ENCODE peak calls at places on chromosomes 13 and 19, in seven cellular contexts. K is gastrocnemius medialis, E is LNCaP clone FGC, T is HFF-Myc, G is heart right ventricle, R is upper lobe of left lung, I is A549. V is an unnamed sample.

GRCh38 chr13:96338030-96338429 is 248.1 kb downstream of the HS6ST3 start:
- DNase-seq in K (no peak), E (no peak), T (no peak), G (no peak), R (no peak), I (no peak), V (no peak)

GRCh38 chr19:15251749-15252397 is 19.6 kb upstream of the EPHX3 start:
- DNase-seq in K (peak), E (no peak), T (peak), G (peak), R (no peak), I (peak), V (peak)

GRCh38 chr13:32852568-32852967 is 163.7 kb upstream of the KL start:
- DNase-seq in K (no peak), E (peak), T (no peak), G (no peak), R (no peak), I (no peak), V (no peak)

GRCh38 chr13:67343777-67344176 is 113.6 kb upstream of the PCDH9 start:
- DNase-seq in K (no peak), E (peak), T (no peak), G (no peak), R (no peak), I (no peak), V (peak)

GRCh38 chr13:112883241-112883945 is 85.6 kb upstream of the MCF2L start:
- DNase-seq in K (no peak), E (no peak), T (no peak), G (no peak), R (no peak), I (no peak), V (no peak)

GRCh38 chr13:113001251-113002140 is 32.5 kb downstream of the MCF2L start:
- DNase-seq in K (no peak), E (peak), T (no peak), G (no peak), R (peak), I (no peak), V (no peak)

GRCh38 chr19:35284153-35285140 is 2.1 kb downstream of the HAMP start:
- DNase-seq in K (no peak), E (no peak), T (no peak), G (no peak), R (no peak), I (no peak), V (no peak)

GRCh38 chr19:55165952-55166529 is 372 bp downstream of the DNAAF3 start:
- DNase-seq in K (no peak), E (peak), T (no peak), G (peak), R (peak), I (peak), V (peak)

GRCh38 chr19:50998061-50998460 is 3.3 kb downstream of the KLK8 start:
- DNase-seq in K (no peak), E (no peak), T (no peak), G (no peak), R (no peak), I (no peak), V (no peak)

GRCh38 chr13:109389456-109389855 is 396.9 kb downstream of the IRS2 start:
- DNase-seq in K (no peak), E (no peak), T (no peak), G (no peak), R (no peak), I (no peak), V (no peak)

GRCh38 chr13:75437582-75438318 is 44.2 kb downstream of the TBC1D4 start:
- DNase-seq in K (no peak), E (no peak), T (peak), G (no peak), R (no peak), I (no peak), V (no peak)

GRCh38 chr13:43307921-43308433 is 284.6 kb downstream of the DNAJC15 start:
- DNase-seq in K (peak), E (peak), T (peak), G (peak), R (peak), I (no peak), V (peak)

GRCh38 chr13:41056996-41057711 is 4.2 kb upstream of the WBP4 start:
- DNase-seq in K (no peak), E (no peak), T (no peak), G (no peak), R (no peak), I (no peak), V (no peak)

GRCh38 chr13:46629811-46630413 is 76.9 kb downstream of the LRCH1 start:
- DNase-seq in K (no peak), E (no peak), T (no peak), G (no peak), R (no peak), I (no peak), V (no peak)

GRCh38 chr19:40703029-40703755 is 12.7 kb upstream of the NUMBL start:
- DNase-seq in K (no peak), E (no peak), T (no peak), G (no peak), R (no peak), I (no peak), V (no peak)

GRCh38 chr19:45069056-45069455 is 7.2 kb downstream of the ZNF296 start:
- DNase-seq in K (no peak), E (no peak), T (no peak), G (no peak), R (no peak), I (peak), V (peak)

GRCh38 chr13:36323951-36324566 is 22.1 kb downstream of the SPART start:
- DNase-seq in K (no peak), E (no peak), T (no peak), G (no peak), R (no peak), I (no peak), V (no peak)

GRCh38 chr19:6734096-6734696 is 3.2 kb downstream of the GPR108 start:
- DNase-seq in K (no peak), E (no peak), T (no peak), G (no peak), R (no peak), I (no peak), V (no peak)

GRCh38 chr19:20664917-20665781 is 3.8 kb upstream of the ZNF626 start:
- DNase-seq in K (no peak), E (no peak), T (no peak), G (peak), R (no peak), I (no peak), V (peak)

GRCh38 chr19:20662421-20663105 is 1.2 kb upstream of the ZNF626 start:
- DNase-seq in K (no peak), E (no peak), T (no peak), G (no peak), R (no peak), I (no peak), V (no peak)

GRCh38 chr19:20660473-20660872 is 898 bp downstream of the ZNF626 start:
- DNase-seq in K (no peak), E (no peak), T (no peak), G (no peak), R (no peak), I (no peak), V (peak)

GRCh38 chr19:20667281-20667680 is 5.9 kb upstream of the ZNF626 start:
- DNase-seq in K (no peak), E (no peak), T (no peak), G (no peak), R (no peak), I (no peak), V (no peak)

GRCh38 chr19:20661150-20661819 is at the start of gene ZNF626:
- DNase-seq in K (peak), E (no peak), T (peak), G (peak), R (peak), I (no peak), V (peak)
- H3K4me3 ChIP-seq in K (peak), E (no peak), T (peak), G (peak), R (peak), I (no peak), V (peak)

GRCh38 chr19:12938536-12939291 is at the start of gene CALR:
- DNase-seq in K (no peak), E (no peak), T (no peak), G (peak), R (no peak), I (no peak), V (peak)
- TF ChIP-seq CTCF in K (peak), E (no peak), T (peak), G (peak), R (peak), I (no peak), V (peak)

DNA sequence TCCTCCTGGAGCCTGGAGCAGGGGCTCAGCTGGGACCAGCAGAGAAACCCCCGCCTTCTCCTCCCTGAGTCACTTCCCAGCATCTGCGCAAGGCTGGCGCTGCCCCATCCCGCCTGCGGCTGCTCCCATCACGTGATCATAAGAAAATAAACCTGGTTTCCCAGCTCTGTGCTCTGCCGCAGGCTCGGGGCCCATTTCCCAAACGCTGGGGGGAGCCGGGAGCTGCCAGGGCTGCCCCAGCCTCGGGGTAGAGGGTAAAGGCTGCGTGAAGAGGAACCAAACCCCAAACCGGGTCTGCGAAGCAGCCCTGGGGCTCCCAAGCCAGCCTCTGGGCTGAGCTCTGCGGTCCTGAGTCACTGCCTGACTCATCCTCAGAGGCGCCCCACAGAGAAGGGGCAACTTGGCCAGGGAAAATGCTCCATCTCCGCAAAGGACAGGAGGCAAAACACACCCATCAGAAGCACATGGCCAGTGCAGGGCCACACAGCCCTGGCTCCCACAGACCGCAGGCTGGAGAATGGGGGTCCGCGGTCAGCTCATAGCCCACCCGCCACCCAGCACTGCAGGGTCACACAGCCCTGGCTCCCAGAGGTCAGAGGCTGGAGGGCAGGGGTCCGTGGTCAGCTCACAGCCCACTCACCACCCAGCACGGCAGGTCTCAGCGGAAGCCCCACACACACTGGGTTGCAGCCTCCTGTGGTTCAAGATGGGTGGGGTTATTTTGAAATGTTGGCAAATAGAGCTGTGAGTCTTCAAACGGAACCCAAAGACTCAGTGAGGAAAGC is 67.1 kb downstream of the RASA3 start:
- DNase-seq in K (peak), E (peak), T (peak), G (peak), R (peak), I (peak), V (peak)
- H3K4me3 ChIP-seq in K (peak), E (peak), T (peak), G (peak), R (no peak), I (peak), V (peak)

GRCh38 chr19:42079276-42079669 is 3.3 kb downstream of the ZNF574 start:
- DNase-seq in K (no peak), E (no peak), T (no peak), G (no peak), R (no peak), I (no peak), V (peak)

GRCh38 chr19:42083537-42083936 is 7.6 kb downstream of the ZNF574 start:
- DNase-seq in K (no peak), E (no peak), T (no peak), G (no peak), R (no peak), I (no peak), V (no peak)

GRCh38 chr19:42080764-42081375 is 4.9 kb downstream of the ZNF574 start:
- DNase-seq in K (no peak), E (no peak), T (no peak), G (no peak), R (no peak), I (no peak), V (no peak)

GRCh38 chr19:42079886-42080763 is 4.2 kb downstream of the ZNF574 start:
- DNase-seq in K (no peak), E (no peak), T (no peak), G (no peak), R (no peak), I (no peak), V (no peak)

GRCh38 chr19:42081584-42082258 is 5.8 kb downstream of the ZNF574 start:
- DNase-seq in K (no peak), E (no peak), T (no peak), G (no peak), R (no peak), I (peak), V (peak)
- TF ChIP-seq CTCF in K (no peak), E (peak), T (peak), G (peak), R (no peak), I (peak), V (peak)

DNA sequence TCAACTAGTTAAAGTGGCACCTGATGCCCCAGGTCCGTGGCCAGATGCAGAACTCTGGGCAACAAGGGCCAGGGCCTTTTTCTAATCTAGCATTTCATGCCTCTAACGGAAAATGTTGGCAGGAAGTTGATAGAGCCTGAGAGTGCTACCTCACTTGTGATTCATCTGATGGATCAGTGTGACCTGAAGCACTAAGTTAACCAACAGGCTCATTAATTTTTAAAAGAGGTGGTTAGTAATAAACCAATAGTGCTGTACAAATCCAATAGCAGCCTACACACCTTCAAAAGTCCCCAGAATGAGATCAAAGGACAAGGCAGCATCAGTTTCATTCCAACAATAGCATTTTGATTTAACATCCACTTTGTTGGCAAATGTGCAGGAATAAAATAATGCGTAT is 19.0 kb downstream of the UBE2L5 start:
- DNase-seq in K (no peak), E (no peak), T (no peak), G (no peak), R (no peak), I (no peak), V (peak)
- H3K4me3 ChIP-seq in K (no peak), E (no peak), T (no peak), G (no peak), R (no peak), I (no peak), V (no peak)

DNA sequence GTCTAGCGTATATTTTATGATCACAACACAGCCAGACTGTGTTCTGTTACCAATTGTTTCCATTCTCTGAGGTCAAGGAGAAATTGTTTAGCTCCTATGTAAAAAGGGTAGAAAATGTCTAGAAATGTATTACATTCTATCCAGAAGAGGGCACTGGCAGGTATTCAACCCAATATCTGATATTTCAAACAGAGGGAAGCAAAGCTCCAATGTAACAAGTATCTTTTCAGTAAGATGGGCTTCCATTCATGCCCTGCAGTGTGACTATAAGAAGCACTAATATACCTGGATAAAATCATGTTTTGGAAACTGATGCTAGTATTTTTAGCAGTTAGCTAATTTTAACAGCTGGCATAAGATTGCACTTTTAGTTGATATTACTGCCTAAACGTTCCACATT is 312.7 kb downstream of the FGF14 start:
- DNase-seq in K (no peak), E (no peak), T (no peak), G (no peak), R (no peak), I (no peak), V (peak)
- TF ChIP-seq CTCF in K (no peak), E (peak), T (no peak), G (peak), R (no peak), I (no peak), V (peak)

GRCh38 chr19:3320853-3321252 is 45.5 kb upstream of the NFIC start:
- DNase-seq in K (no peak), E (no peak), T (no peak), G (no peak), R (no peak), I (no peak), V (no peak)
- H3K4me3 ChIP-seq in K (no peak), E (no peak), T (no peak), G (no peak), R (no peak), I (no peak), V (no peak)

DNA sequence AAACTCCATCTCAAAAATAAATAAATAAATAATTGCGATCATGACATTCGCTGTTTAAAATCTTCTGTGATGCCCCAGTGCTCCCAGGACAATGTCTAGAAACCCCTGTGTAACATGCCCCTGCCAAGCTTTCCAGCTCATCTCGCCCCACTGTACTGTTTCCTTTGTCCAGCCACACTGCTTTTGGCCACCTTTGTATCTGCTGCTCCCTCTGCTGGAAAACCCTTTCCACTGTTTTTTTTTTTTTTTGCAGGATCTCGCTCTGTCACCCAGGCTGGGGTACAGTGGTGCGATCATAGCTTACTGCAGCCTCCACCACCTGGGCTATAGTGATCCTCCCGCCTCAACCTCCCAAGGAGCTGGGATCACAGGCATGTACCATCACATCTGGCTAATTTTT is 7.5 kb downstream of the PLAUR start:
- DNase-seq in K (no peak), E (no peak), T (no peak), G (no peak), R (no peak), I (no peak), V (no peak)
- TF ChIP-seq CTCF in K (no peak), E (peak), T (peak), G (peak), R (no peak), I (peak), V (peak)

DNA sequence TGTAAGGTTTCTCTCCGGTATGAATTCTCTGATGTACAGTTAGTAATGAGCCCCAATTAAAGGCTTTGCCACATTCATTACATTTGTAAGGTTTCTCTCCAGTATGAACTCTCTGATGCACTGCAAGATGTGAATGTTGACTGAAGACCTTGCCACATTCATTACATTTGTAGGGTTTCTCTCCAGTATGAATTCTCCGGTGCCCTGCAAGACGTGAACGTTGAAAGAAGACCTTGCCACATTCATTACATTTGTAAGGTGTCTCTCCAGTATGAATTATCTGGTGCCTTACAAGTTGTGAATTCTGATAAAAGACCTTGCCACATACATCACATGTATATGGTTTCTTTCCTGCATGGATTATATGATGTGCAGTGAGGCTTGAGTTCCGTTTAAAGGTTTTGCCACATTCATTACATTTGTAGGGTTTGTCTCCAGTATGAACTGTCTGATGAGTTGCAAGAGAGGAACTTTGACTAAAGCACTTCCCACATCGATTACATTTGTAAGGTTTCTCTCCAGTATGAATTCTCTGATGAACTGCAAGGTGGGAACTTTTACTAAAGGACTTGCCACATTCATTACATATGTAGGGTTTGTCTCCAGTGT is 17.7 kb upstream of the ZNF432 start:
- DNase-seq in K (no peak), E (no peak), T (no peak), G (no peak), R (no peak), I (no peak), V (no peak)
- H3K4me3 ChIP-seq in K (no peak), E (no peak), T (no peak), G (no peak), R (no peak), I (no peak), V (no peak)

GRCh38 chr13:84211048-84211447 is 328.8 kb upstream of the SLITRK1 start:
- DNase-seq in K (no peak), E (no peak), T (no peak), G (no peak), R (no peak), I (no peak), V (no peak)
- TF ChIP-seq CTCF in K (no peak), E (no peak), T (no peak), G (no peak), R (no peak), I (no peak), V (no peak)

V was measured in epithelial cell of esophagus.